ENCODE peak calls at places on chromosome 4, in seven cellular contexts. J is SJCRH30, S is ascending aorta, X is ovary, K is hepatocyte, H is IMR-90, C is BJ. R is an unnamed sample. For H3K36me3 and H3K27me3, the result is how much of the 10 kb centered on the place peaks cover.

GRCh38 chr4:55947254-55947882 is 1.4 kb upstream of the CEP135 start:
- DNase-seq in J (peak), S (no peak), X (no peak), K (no peak), H (peak), C (no peak), R (no peak)

GRCh38 chr4:26873391-26874026 is 12.9 kb downstream of the STIM2 start:
- DNase-seq in J (no peak), S (peak), X (no peak), K (no peak), H (no peak), C (no peak), R (no peak)

GRCh38 chr4:10333942-10334341 is 123.3 kb downstream of the ZNF518B start:
- DNase-seq in J (no peak), S (no peak), X (no peak), K (peak), H (no peak), C (no peak), R (no peak)

GRCh38 chr4:151199496-151200190 is 77.3 kb upstream of the PRSS48 start:
- DNase-seq in J (no peak), S (no peak), X (no peak), K (no peak), H (no peak), C (no peak), R (no peak)

GRCh38 chr4:127930175-127930574 is 34.8 kb downstream of the MFSD8 start:
- DNase-seq in J (no peak), S (no peak), X (no peak), K (no peak), H (no peak), C (no peak), R (no peak)

GRCh38 chr4:186904104-186904503 is 180.4 kb upstream of the FAT1 start:
- DNase-seq in J (no peak), S (no peak), X (no peak), K (peak), H (peak), C (peak), R (no peak)

GRCh38 chr4:88630756-88631155 is 38.5 kb downstream of the HERC3 start:
- DNase-seq in J (no peak), S (no peak), X (no peak), K (peak), H (peak), C (no peak), R (no peak)

GRCh38 chr4:34323549-34324325 is 1920.6 kb downstream of the ARAP2 start:
- DNase-seq in J (peak), S (no peak), X (no peak), K (no peak), H (peak), C (no peak), R (peak)

GRCh38 chr4:176002007-176002623 is 63.5 kb upstream of the WDR17 start:
- DNase-seq in J (no peak), S (no peak), X (no peak), K (peak), H (no peak), C (no peak), R (peak)

GRCh38 chr4:186191266-186192067 is at the start of gene CYP4V2:
- DNase-seq in J (peak), S (no peak), X (peak), K (peak), H (peak), C (no peak), R (peak)

GRCh38 chr4:144518181-144518895 is 127.6 kb upstream of the HHIP start:
- DNase-seq in J (no peak), S (no peak), X (no peak), K (no peak), H (peak), C (no peak), R (no peak)

GRCh38 chr4:147019061-147019460 is 73.4 kb upstream of the TTC29 start:
- DNase-seq in J (peak), S (no peak), X (peak), K (peak), H (peak), C (no peak), R (peak)

GRCh38 chr4:3729188-3729884 is 36.8 kb upstream of the ADRA2C start:
- DNase-seq in J (no peak), S (no peak), X (no peak), K (no peak), H (peak), C (no peak), R (no peak)

GRCh38 chr4:103754844-103755243 is 35.1 kb upstream of the TACR3 start:
- DNase-seq in J (peak), S (no peak), X (no peak), K (peak), H (no peak), C (no peak), R (no peak)

GRCh38 chr4:5638316-5638715 is 70.0 kb downstream of the EVC2 start:
- DNase-seq in J (no peak), S (no peak), X (no peak), K (no peak), H (peak), C (peak), R (no peak)

GRCh38 chr4:75995727-75996126 is 5.0 kb upstream of the SDAD1 start:
- DNase-seq in J (peak), S (no peak), X (no peak), K (peak), H (peak), C (no peak), R (no peak)

GRCh38 chr4:20687894-20688293 is 12.4 kb upstream of the PACRGL start:
- DNase-seq in J (no peak), S (no peak), X (no peak), K (no peak), H (peak), C (peak), R (no peak)

GRCh38 chr4:3563403-3563802 is 31.2 kb upstream of the LRPAP1 start:
- DNase-seq in J (no peak), S (no peak), X (no peak), K (no peak), H (no peak), C (no peak), R (no peak)

GRCh38 chr4:158443731-158444130 is 78.0 kb upstream of the RXFP1 start:
- DNase-seq in J (no peak), S (no peak), X (no peak), K (no peak), H (no peak), C (no peak), R (no peak)

GRCh38 chr4:158446106-158446505 is 75.6 kb upstream of the RXFP1 start:
- DNase-seq in J (no peak), S (no peak), X (no peak), K (no peak), H (peak), C (peak), R (no peak)

GRCh38 chr4:158444621-158445020 is 77.1 kb upstream of the RXFP1 start:
- DNase-seq in J (no peak), S (no peak), X (no peak), K (no peak), H (peak), C (no peak), R (no peak)

GRCh38 chr4:158442736-158443135 is 78.9 kb upstream of the RXFP1 start:
- DNase-seq in J (no peak), S (no peak), X (no peak), K (no peak), H (no peak), C (no peak), R (no peak)
- H3K36me3 ChIP-seq in J (under half), S (under half), X (under half), K (under half), H (under half), C (under half), R (under half)

GRCh38 chr4:139039044-139039443 is 23.5 kb downstream of the NOCT start:
- DNase-seq in J (no peak), S (no peak), X (no peak), K (no peak), H (no peak), C (no peak), R (no peak)
- H3K27me3 ChIP-seq in J (under half), S (under half), X (under half), K (under half), H (under half), C (under half), R (under half)

DNA sequence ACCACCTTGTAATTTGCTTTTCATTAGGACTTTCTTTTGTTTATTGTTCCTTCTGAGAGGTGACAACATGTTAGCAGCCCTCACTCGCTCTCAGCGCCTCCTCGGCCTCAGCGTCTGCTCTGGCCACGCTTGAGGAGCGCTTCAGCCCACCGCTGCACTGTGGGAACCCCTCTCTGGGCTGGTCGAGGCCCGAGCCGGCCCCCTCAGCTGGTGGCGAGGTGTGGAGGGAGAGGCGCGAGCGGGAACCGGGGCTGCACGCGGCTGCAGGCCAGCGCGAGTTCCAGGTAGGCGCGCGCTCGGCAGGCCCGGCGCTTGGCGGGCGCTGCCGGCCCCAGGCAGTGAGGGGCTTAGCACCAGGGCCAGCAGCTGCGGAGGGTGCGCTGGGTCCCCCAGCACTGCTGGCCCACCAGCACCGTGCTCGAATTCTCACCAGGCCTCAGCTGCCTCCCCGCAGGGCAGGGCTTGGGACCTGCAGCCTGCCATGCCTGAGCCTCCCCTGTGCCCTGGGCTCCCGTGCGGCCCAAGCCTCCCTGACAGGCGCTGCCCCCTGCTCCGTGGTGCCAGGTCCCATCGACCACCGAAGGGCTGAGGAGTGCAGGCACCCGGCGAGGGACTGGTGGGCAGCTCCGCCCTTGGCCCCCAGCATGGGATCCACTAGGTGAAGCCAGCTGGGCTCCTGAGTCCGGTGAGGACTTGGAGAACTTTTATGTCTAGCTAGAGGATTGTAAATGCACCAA is 9.2 kb upstream of the AP1AR start:
- DNase-seq in J (no peak), S (no peak), X (no peak), K (no peak), H (no peak), C (no peak), R (no peak)
- H3K36me3 ChIP-seq in J (under half), S (under half), X (under half), K (under half), H (under half), C (under half), R (under half)

GRCh38 chr4:25654971-25655963 is at the start of gene SLC34A2:
- DNase-seq in J (no peak), S (no peak), X (no peak), K (peak), H (no peak), C (no peak), R (no peak)

GRCh38 chr4:25658357-25658771 is 2.7 kb downstream of the SLC34A2 start:
- DNase-seq in J (no peak), S (no peak), X (no peak), K (no peak), H (no peak), C (no peak), R (no peak)

GRCh38 chr4:25654031-25654970 is 1.4 kb upstream of the SLC34A2 start:
- DNase-seq in J (no peak), S (no peak), X (no peak), K (no peak), H (no peak), C (no peak), R (no peak)

GRCh38 chr4:25658777-25659176 is 3.1 kb downstream of the SLC34A2 start:
- DNase-seq in J (no peak), S (no peak), X (no peak), K (no peak), H (no peak), C (no peak), R (no peak)

DNA sequence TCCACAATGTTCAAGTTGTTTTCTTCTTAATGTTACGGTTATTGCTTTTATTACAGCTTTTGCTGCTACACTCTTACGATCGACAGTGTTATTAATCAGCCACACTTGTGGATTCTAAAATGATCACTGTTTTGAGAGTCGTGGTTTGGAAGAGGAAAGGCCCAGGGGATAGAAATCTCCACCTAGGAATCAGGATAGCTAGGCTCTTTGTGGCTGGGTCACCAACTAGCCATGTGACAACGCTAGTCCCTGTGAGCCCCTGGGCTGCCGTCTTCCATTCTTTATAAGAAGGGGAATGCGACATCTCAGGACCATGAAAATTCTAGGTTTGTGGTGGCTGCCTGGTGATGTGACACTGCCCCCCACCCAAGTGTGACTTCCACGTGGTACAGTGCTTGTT is 380 bp downstream of the SLC34A2 start:
- DNase-seq in J (no peak), S (no peak), X (no peak), K (no peak), H (no peak), C (no peak), R (no peak)
- H3K27me3 ChIP-seq in J (under half), S (under half), X (under half), K (under half), H (under half), C (under half), R (under half)

GRCh38 chr4:519885-520595 is 21.0 kb downstream of the PIGG start:
- DNase-seq in J (no peak), S (no peak), X (no peak), K (no peak), H (no peak), C (no peak), R (no peak)
- H3K36me3 ChIP-seq in J (half or more), S (half or more), X (under half), K (under half), H (half or more), C (under half), R (half or more)

GRCh38 chr4:84492737-84493091 is 6.4 kb downstream of the NKX6-1 start:
- DNase-seq in J (no peak), S (no peak), X (no peak), K (no peak), H (no peak), C (no peak), R (no peak)

GRCh38 chr4:84492290-84492689 is 6.8 kb downstream of the NKX6-1 start:
- DNase-seq in J (no peak), S (no peak), X (no peak), K (no peak), H (no peak), C (no peak), R (no peak)

GRCh38 chr4:84491420-84491819 is 7.7 kb downstream of the NKX6-1 start:
- DNase-seq in J (no peak), S (no peak), X (no peak), K (no peak), H (no peak), C (no peak), R (no peak)

GRCh38 chr4:84494518-84494917 is 4.6 kb downstream of the NKX6-1 start:
- DNase-seq in J (no peak), S (no peak), X (no peak), K (no peak), H (no peak), C (no peak), R (no peak)

DNA sequence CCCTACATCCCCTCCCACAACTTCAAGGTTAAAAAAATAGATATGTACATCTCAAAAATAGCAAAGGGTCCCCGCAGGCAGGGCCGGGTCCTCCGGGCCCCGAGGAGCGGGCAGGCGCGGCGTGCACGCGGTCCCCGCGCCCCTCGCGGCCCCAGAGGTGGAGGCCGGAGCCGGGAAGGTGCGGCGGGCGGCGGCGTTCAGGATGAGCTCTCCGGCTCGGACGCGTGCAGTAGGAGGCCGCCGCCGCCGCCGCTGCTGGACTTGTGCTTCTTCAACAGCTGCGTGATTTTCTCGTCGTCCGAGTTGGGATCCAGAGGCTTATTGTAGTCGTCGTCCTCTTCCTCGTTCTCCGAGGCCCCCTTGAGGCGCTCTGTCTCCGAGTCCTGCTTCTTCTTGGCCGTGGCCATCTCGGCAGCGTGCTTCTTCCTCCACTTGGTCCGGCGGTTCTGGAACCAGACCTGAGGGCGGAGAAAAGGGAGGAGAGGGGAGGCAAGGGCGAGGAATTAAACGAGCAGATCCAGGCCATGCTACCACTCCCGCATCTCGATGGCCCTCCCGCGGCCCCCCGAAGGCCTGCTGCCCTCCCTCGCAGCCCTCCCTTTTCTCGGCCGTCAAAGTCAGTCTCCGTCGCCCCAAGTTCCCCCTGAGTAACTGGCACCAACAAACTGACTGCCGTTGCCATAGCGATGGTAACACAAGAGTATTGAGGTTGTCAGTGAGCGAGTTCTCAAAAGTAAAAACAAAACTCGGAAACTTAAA is 5.8 kb downstream of the NKX6-1 start:
- DNase-seq in J (no peak), S (no peak), X (no peak), K (peak), H (peak), C (no peak), R (peak)
- H3K27me3 ChIP-seq in J (under half), S (under half), X (under half), K (half or more), H (half or more), C (under half), R (half or more)

DNA sequence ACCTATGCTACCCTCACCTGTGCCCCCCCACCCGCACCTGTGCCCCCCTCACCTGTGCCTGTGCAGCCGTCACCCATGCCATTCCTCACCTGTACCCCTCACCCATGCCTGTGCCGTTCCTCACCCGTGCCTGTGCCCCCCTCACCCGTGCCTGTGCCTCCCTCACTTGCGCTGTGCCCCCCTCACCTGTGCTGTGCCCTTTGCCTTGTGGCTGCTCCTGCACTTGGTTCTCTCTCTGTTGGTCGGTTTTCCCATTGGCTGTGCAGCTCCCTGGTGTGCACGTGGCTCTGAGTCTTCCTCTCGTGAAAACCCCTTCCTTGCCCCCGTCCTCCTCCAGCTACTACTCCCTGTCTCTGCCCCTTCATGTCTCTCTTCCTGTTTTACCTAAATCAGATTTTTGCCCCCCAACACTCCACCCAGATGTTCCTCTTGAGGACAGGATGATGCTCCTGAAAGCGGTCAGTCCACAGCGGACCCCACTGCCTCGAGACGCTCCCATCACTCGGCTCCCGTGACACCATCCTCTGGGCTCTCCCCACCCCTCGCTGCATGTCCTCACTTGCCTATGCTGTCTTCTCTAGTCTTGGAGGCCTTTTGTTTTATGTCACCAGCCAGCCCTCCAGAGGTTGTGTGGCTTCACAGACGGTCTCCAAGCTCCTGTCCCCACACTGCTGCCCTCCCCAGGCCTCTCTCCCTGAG is 6.8 kb downstream of the MAEA start:
- DNase-seq in J (no peak), S (no peak), X (no peak), K (no peak), H (no peak), C (no peak), R (no peak)
- H3K36me3 ChIP-seq in J (under half), S (under half), X (under half), K (under half), H (under half), C (under half), R (half or more)

GRCh38 chr4:1172228-1172851 is at the start of gene SPON2:
- DNase-seq in J (no peak), S (no peak), X (peak), K (peak), H (peak), C (no peak), R (peak)
- H3K27me3 ChIP-seq in J (under half), S (under half), X (under half), K (under half), H (under half), C (under half), R (under half)

GRCh38 chr4:52611030-52611555 is 48.0 kb downstream of the USP46 start:
- DNase-seq in J (peak), S (no peak), X (no peak), K (no peak), H (no peak), C (no peak), R (peak)
- H3K36me3 ChIP-seq in J (under half), S (under half), X (under half), K (under half), H (under half), C (under half), R (under half)

GRCh38 chr4:8891646-8892555 is 20.3 kb upstream of the HMX1 start:
- DNase-seq in J (no peak), S (no peak), X (no peak), K (no peak), H (no peak), C (no peak), R (peak)

GRCh38 chr4:8892556-8893226 is 21.1 kb upstream of the HMX1 start:
- DNase-seq in J (no peak), S (no peak), X (no peak), K (no peak), H (no peak), C (no peak), R (peak)

GRCh38 chr4:8894424-8894816 is 22.8 kb upstream of the HMX1 start:
- DNase-seq in J (no peak), S (no peak), X (no peak), K (no peak), H (no peak), C (no peak), R (no peak)

GRCh38 chr4:8893624-8894423 is 22.2 kb upstream of the HMX1 start:
- DNase-seq in J (no peak), S (no peak), X (no peak), K (no peak), H (no peak), C (no peak), R (no peak)

GRCh38 chr4:8893227-8893623 is 21.6 kb upstream of the HMX1 start:
- DNase-seq in J (no peak), S (no peak), X (no peak), K (no peak), H (no peak), C (no peak), R (no peak)
- H3K27me3 ChIP-seq in J (under half), S (under half), X (under half), K (half or more), H (under half), C (under half), R (under half)

R was measured in WERI-Rb-1.